ENCODE peak calls at places on chromosomes 3 and 15, in seven cellular contexts. P is stomach; M is activated T-helper 1 cell treated with anti-CD3 and anti-CD28 coated beads, Interleukin-2, amount 50 U/mL, for 16 hours; O is CD4-positive, alpha-beta memory T cell; A is A549; C is lower lobe of right lung; T is skeletal muscle cell. D is an unnamed sample.

GRCh38 chr3:39013289-39013688 is 38.5 kb downstream of the SCN11A start:
- DNase-seq in P (no peak), M (no peak), O (no peak), A (no peak), C (no peak), T (no peak), D (no peak)

GRCh38 chr15:80695099-80695910 is at the start of gene ABHD17C:
- DNase-seq in P (peak; percentile 76), M (peak; percentile 15), O (no peak), A (peak; percentile 68), C (peak; percentile 76), T (no peak), D (no peak)

GRCh38 chr15:41125950-41126642 is 10.0 kb upstream of the INO80 start:
- DNase-seq in P (no peak), M (no peak), O (no peak), A (no peak), C (no peak), T (no peak), D (no peak)

GRCh38 chr15:41648770-41649169 is 11.4 kb upstream of the MGA start:
- DNase-seq in P (no peak), M (no peak), O (no peak), A (no peak), C (no peak), T (no peak), D (no peak)

GRCh38 chr3:39287216-39287858 is 7.5 kb upstream of the CX3CR1 start:
- DNase-seq in P (no peak), M (no peak), O (no peak), A (peak; percentile 23), C (no peak), T (no peak), D (no peak)

GRCh38 chr3:18499256-18499655 is 74.1 kb upstream of the SATB1 start:
- DNase-seq in P (no peak), M (no peak), O (peak; percentile 26), A (no peak), C (no peak), T (no peak), D (no peak)

GRCh38 chr3:160735801-160736200 is 20.2 kb upstream of the PPM1L start:
- DNase-seq in P (no peak), M (no peak), O (no peak), A (no peak), C (no peak), T (no peak), D (no peak)

GRCh38 chr3:46098319-46098761 is 71.1 kb upstream of the XCR1 start:
- DNase-seq in P (no peak), M (no peak), O (peak; percentile 58), A (no peak), C (peak; percentile 57), T (peak; percentile 80), D (peak; percentile 91)

GRCh38 chr3:65573548-65574116 is 465.1 kb downstream of the MAGI1 start:
- DNase-seq in P (no peak), M (no peak), O (no peak), A (no peak), C (no peak), T (no peak), D (no peak)

GRCh38 chr15:69508659-69509058 is 56.0 kb downstream of the RPLP1 start:
- DNase-seq in P (no peak), M (no peak), O (no peak), A (no peak), C (no peak), T (no peak), D (no peak)

GRCh38 chr3:42495393-42495792 is 7.0 kb upstream of the VIPR1 start:
- DNase-seq in P (no peak), M (no peak), O (no peak), A (no peak), C (no peak), T (no peak), D (no peak)

GRCh38 chr15:101723161-101723873 is 956 bp downstream of the TARS3 start:
- DNase-seq in P (no peak), M (no peak), O (peak; percentile 64), A (no peak), C (no peak), T (no peak), D (no peak)

GRCh38 chr3:195570344-195570743 is 13.4 kb downstream of the APOD start:
- DNase-seq in P (no peak), M (no peak), O (no peak), A (no peak), C (no peak), T (no peak), D (no peak)

GRCh38 chr15:50544368-50544767 is 2.1 kb downstream of the USP50 start:
- DNase-seq in P (no peak), M (no peak), O (no peak), A (no peak), C (no peak), T (no peak), D (no peak)

GRCh38 chr3:39186692-39187151 is 5.7 kb downstream of the XIRP1 start:
- DNase-seq in P (no peak), M (no peak), O (no peak), A (no peak), C (peak; percentile 39), T (no peak), D (no peak)

GRCh38 chr15:30954674-30955073 is 36.8 kb downstream of the MTMR10 start:
- DNase-seq in P (no peak), M (no peak), O (no peak), A (no peak), C (no peak), T (no peak), D (no peak)

GRCh38 chr15:77009176-77009575 is 14.2 kb downstream of the PSTPIP1 start:
- DNase-seq in P (no peak), M (no peak), O (no peak), A (no peak), C (no peak), T (no peak), D (no peak)

GRCh38 chr15:48052871-48053383 is 67.9 kb upstream of the SLC24A5 start:
- DNase-seq in P (no peak), M (no peak), O (no peak), A (no peak), C (no peak), T (no peak), D (no peak)

GRCh38 chr3:39295184-39295775 is 15.4 kb upstream of the CX3CR1 start:
- DNase-seq in P (no peak), M (no peak), O (no peak), A (no peak), C (no peak), T (no peak), D (no peak)

GRCh38 chr15:42203891-42204290 is 4.2 kb downstream of the VPS39 start:
- DNase-seq in P (no peak), M (no peak), O (no peak), A (no peak), C (no peak), T (no peak), D (no peak)

GRCh38 chr3:104669083-104669482 is 697.6 kb upstream of the ALCAM start:
- DNase-seq in P (no peak), M (no peak), O (no peak), A (no peak), C (no peak), T (no peak), D (no peak)

GRCh38 chr15:84570164-84570692 is 30.6 kb upstream of the ZSCAN2 start:
- DNase-seq in P (peak; percentile 61), M (peak; percentile 25), O (peak; percentile 57), A (peak; percentile 48), C (peak; percentile 76), T (no peak), D (no peak)

GRCh38 chr3:17473761-17474160 is 268.7 kb downstream of the TBC1D5 start:
- DNase-seq in P (no peak), M (no peak), O (no peak), A (peak; percentile 43), C (no peak), T (no peak), D (no peak)